ENCODE peak calls at places on chromosomes 4 and X, in eight cellular contexts. U is NCI-H2107, Z is GM23248, D is Caco-2, W is Panc1, Y is midbrain, Q is colonic mucosa, R is RCC 7860. X is an unnamed sample.

GRCh38 chrX:54808109-54808604 is 612 bp downstream of the MAGED2 start:
- DNase-seq in W (no peak), Y (peak), U (peak), Q (peak), D (no peak), R (no peak), Z (peak), X (peak)

GRCh38 chrX:40644821-40645358 is 2.5 kb downstream of the CXorf38 start:
- DNase-seq in Y (peak), W (no peak), Q (peak), U (peak), Z (peak), R (peak), D (no peak), X (peak)

GRCh38 chr4:79241846-79242245 is 84.0 kb downstream of the NAA11 start:
- DNase-seq in Y (no peak), Z (peak), R (no peak), W (no peak), U (no peak), Q (no peak), D (no peak), X (no peak)

GRCh38 chr4:48635310-48635709 is 144.8 kb downstream of the FRYL start:
- DNase-seq in U (no peak), R (peak), Z (peak), Q (no peak), W (peak), Y (no peak), D (no peak), X (no peak)

GRCh38 chr4:61923179-61923578 is 723.1 kb downstream of the ADGRL3 start:
- DNase-seq in R (no peak), Y (no peak), W (no peak), D (no peak), Z (no peak), Q (no peak), U (no peak), X (no peak)

GRCh38 chr4:138851626-138852443 is 163.7 kb upstream of the NOCT start:
- DNase-seq in U (no peak), D (no peak), W (no peak), Z (peak), Q (no peak), Y (no peak), R (peak), X (no peak)

GRCh38 chr4:38583102-38583501 is 80.9 kb upstream of the KLF3 start:
- DNase-seq in W (no peak), Z (peak), U (no peak), D (no peak), R (no peak), Y (peak), Q (no peak), X (no peak)

GRCh38 chr4:42750091-42750490 is 93.2 kb upstream of the ATP8A1 start:
- DNase-seq in D (no peak), Z (no peak), Y (peak), W (no peak), Q (no peak), U (no peak), R (no peak), X (no peak)

GRCh38 chr4:128123036-128123435 is 61.9 kb downstream of the LARP1B start:
- DNase-seq in Y (no peak), Q (no peak), Z (no peak), D (no peak), U (no peak), W (no peak), R (no peak), X (no peak)

GRCh38 chr4:55996611-55997010 is 47.9 kb downstream of the CEP135 start:
- DNase-seq in W (no peak), U (no peak), D (no peak), R (no peak), Z (no peak), Q (no peak), Y (no peak), X (no peak)

GRCh38 chr4:124144302-124144701 is 568.2 kb downstream of the ANKRD50 start:
- DNase-seq in Z (peak), Q (no peak), D (no peak), U (no peak), Y (no peak), W (no peak), R (no peak), X (no peak)

GRCh38 chr4:66852843-66853242 is 692.5 kb downstream of the CENPC start:
- DNase-seq in U (no peak), W (no peak), Z (no peak), Q (no peak), Y (no peak), D (no peak), R (no peak), X (no peak)

GRCh38 chr4:55117511-55117910 is 7.9 kb downstream of the KDR start:
- DNase-seq in Q (no peak), Y (no peak), W (no peak), D (no peak), U (no peak), R (no peak), Z (no peak), X (no peak)

GRCh38 chr4:986428-986948 is 356 bp upstream of the IDUA start:
- DNase-seq in Y (no peak), R (no peak), Q (no peak), D (no peak), W (no peak), U (no peak), Z (no peak), X (no peak)

GRCh38 chrX:13790206-13791131 is 26.4 kb downstream of the GPM6B start:
- DNase-seq in Z (no peak), Y (no peak), R (no peak), U (no peak), D (no peak), Q (no peak), W (no peak), X (no peak)

GRCh38 chrX:82677281-82677680 is 830.8 kb upstream of the POU3F4 start:
- DNase-seq in D (no peak), W (no peak), Z (no peak), U (no peak), Y (no peak), Q (no peak), R (no peak), X (no peak)

GRCh38 chrX:16205840-16206239 is 38.6 kb downstream of the MAGEB17 start:
- DNase-seq in W (no peak), Q (no peak), Z (peak), D (no peak), R (no peak), U (no peak), Y (no peak), X (no peak)

GRCh38 chr4:78558421-78558820 is 6.9 kb downstream of the ANXA3 start:
- DNase-seq in U (no peak), R (no peak), D (no peak), Q (no peak), Z (peak), W (no peak), Y (no peak), X (no peak)

GRCh38 chr4:53629296-53629695 is 38.0 kb upstream of the LNX1 start:
- DNase-seq in R (no peak), D (no peak), Z (no peak), W (no peak), Q (no peak), Y (no peak), U (no peak), X (no peak)

GRCh38 chrX:134898450-134898849 is 92.3 kb upstream of the SMIM10 start:
- DNase-seq in D (no peak), R (no peak), W (no peak), U (no peak), Z (peak), Q (no peak), Y (no peak), X (no peak)

GRCh38 chr4:149371021-149371420 is 444.6 kb downstream of the IQCM start:
- DNase-seq in R (peak), Z (peak), Q (peak), W (peak), D (peak), Y (peak), U (no peak), X (peak)

GRCh38 chr4:118280501-118281218 is 72.1 kb downstream of the PRSS12 start:
- DNase-seq in Z (peak), U (peak), Y (peak), R (peak), D (no peak), W (peak), Q (peak), X (peak)

GRCh38 chr4:124697441-124697840 is 15.1 kb downstream of the ANKRD50 start:
- DNase-seq in Z (no peak), U (no peak), W (no peak), Q (no peak), D (no peak), R (no peak), Y (no peak), X (no peak)

GRCh38 chr4:167428172-167428571 is 193.9 kb upstream of the SPOCK3 start:
- DNase-seq in Z (no peak), U (no peak), D (no peak), W (no peak), Q (no peak), Y (no peak), R (no peak), X (no peak)

GRCh38 chrX:10516781-10517322 is 103.5 kb downstream of the MID1 start:
- DNase-seq in R (no peak), D (no peak), Q (no peak), Z (no peak), W (no peak), U (no peak), Y (no peak), X (no peak)

GRCh38 chr4:25767877-25768475 is 94.8 kb downstream of the SEL1L3 start:
- DNase-seq in Z (peak), Y (peak), W (peak), U (peak), Q (peak), D (peak), R (peak), X (peak)

GRCh38 chr4:8325284-8325973 is 55.9 kb downstream of the HTRA3 start:
- DNase-seq in Q (no peak), W (no peak), R (no peak), D (no peak), Z (peak), U (no peak), Y (no peak), X (no peak)

GRCh38 chr4:76354517-76355473 is 48.3 kb downstream of the STBD1 start:
- DNase-seq in Q (no peak), Y (no peak), D (no peak), W (no peak), Z (no peak), U (no peak), R (no peak), X (peak)

GRCh38 chr4:141180991-141181760 is 39.5 kb upstream of the ZNF330 start:
- DNase-seq in R (peak), U (no peak), Y (no peak), Q (no peak), D (no peak), Z (no peak), W (no peak), X (no peak)

X was measured in transverse colon.